ENCODE peak calls at places on chromosomes 5 and 9, in six cellular contexts. C, T, L, D, M and S are unnamed samples.

GRCh38 chr9:34139477-34140146 is 13.1 kb upstream of the DCAF12 start:
- DNase-seq in C (peak; percentile 72), M (peak; percentile 31), L (peak; percentile 92), T (no peak), D (peak; percentile 65), S (peak; percentile 60)

GRCh38 chr5:137142371-137143243 is 356.5 kb downstream of the SPOCK1 start:
- DNase-seq in T (peak; percentile 79), C (peak; percentile 68), M (no peak), L (peak; percentile 95), D (no peak), S (peak; percentile 67)

GRCh38 chr9:80197661-80198060 is 625.9 kb downstream of the TLE4 start:
- DNase-seq in D (no peak), C (no peak), T (no peak), L (peak; percentile 60), M (no peak), S (peak; percentile 33)

GRCh38 chr5:152632380-152632779 is 227.3 kb upstream of the NMUR2 start:
- DNase-seq in C (no peak), T (no peak), D (no peak), L (no peak), M (no peak), S (no peak)

GRCh38 chr5:179805529-179806249 is 977 bp downstream of the MGAT4B start:
- DNase-seq in C (peak; percentile 60), M (peak; percentile 76), L (peak; percentile 83), D (no peak), T (no peak), S (no peak)

GRCh38 chr9:27094640-27095039 is 14.4 kb upstream of the TEK start:
- DNase-seq in D (no peak), M (no peak), L (peak; percentile 73), C (no peak), T (no peak), S (no peak)

GRCh38 chr9:38087934-38088925 is 19.2 kb upstream of the SHB start:
- DNase-seq in L (peak; percentile 68), C (peak; percentile 79), T (no peak), M (peak; percentile 79), D (peak; percentile 77), S (no peak)

GRCh38 chr5:147485046-147485445 is 24.8 kb downstream of the DPYSL3 start:
- DNase-seq in D (no peak), T (no peak), M (no peak), C (no peak), L (peak; percentile 44), S (no peak)

GRCh38 chr5:36502608-36503007 is 103.8 kb upstream of the SLC1A3 start:
- DNase-seq in L (peak; percentile 97), T (peak; percentile 95), D (no peak), M (no peak), C (no peak), S (peak; percentile 90)

GRCh38 chr5:59361454-59361853 is 532.1 kb downstream of the PDE4D start:
- DNase-seq in C (no peak), D (no peak), M (no peak), T (no peak), L (no peak), S (no peak)

GRCh38 chr5:134070648-134070978 is 43.9 kb upstream of the TCF7 start:
- DNase-seq in L (no peak), M (no peak), C (no peak), D (no peak), T (peak; percentile 80), S (no peak)

GRCh38 chr9:17120203-17120602 is 14.6 kb upstream of the CNTLN start:
- DNase-seq in D (no peak), T (no peak), L (no peak), C (no peak), M (no peak), S (no peak)

GRCh38 chr5:169724303-169724702 is 87.2 kb downstream of the DOCK2 start:
- DNase-seq in D (no peak), C (no peak), L (no peak), M (no peak), T (no peak), S (no peak)

DNA sequence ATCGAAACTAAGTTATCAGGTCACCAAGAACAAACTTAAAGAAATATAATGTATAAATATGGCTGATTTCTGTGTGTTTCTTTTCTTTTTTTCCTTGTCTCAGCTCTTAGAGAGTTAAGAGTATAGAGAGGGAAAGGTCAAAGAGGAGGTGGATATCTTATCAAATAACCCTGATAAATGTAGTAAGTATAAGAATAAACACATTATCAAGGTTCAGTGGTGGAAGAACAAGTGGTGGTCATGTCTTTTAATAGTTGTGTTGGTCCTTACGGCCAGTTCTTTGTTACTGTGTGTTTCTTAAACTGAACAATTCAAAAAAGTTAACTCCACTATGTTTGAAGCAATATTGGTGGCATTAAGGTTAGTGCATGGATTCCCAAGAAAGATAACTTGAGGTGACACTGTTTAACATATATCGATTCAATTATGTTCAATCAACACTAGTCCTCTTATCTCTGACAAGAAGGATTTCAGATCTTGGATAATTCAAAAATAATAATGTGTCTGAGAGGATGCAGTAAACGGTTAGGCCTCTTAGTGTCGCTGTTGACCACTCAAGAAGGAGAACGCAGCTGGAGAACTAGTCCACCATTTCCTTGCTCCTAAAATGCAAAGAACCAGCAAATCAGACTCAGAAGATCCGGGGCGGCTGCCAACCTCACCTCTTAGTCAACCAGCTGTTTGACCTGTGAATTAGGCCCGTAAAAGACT is at the start of gene PCDHGA3:
- DNase-seq in M (peak; percentile 21), T (no peak), D (no peak), L (peak; percentile 77), C (peak; percentile 56), S (no peak)
- TF ChIP-seq CTCF in M (no peak), T (peak; percentile 52), D (no peak), L (peak; percentile 39), C (peak; percentile 36), S (no peak)

GRCh38 chr5:128060644-128061388 is 22.8 kb upstream of the SLC12A2 start:
- DNase-seq in M (no peak), T (no peak), L (no peak), C (no peak), D (no peak), S (no peak)
- TF ChIP-seq CTCF in M (no peak), T (no peak), L (no peak), C (no peak), D (no peak), S (no peak)

GRCh38 chr5:80125962-80126480 is 90.9 kb downstream of the THBS4 start:
- DNase-seq in T (no peak), D (no peak), L (peak; percentile 71), M (peak; percentile 82), C (no peak), S (no peak)
- TF ChIP-seq CTCF in T (no peak), D (no peak), L (peak; percentile 2), M (peak; percentile 11), C (no peak), S (peak; percentile 20)

DNA sequence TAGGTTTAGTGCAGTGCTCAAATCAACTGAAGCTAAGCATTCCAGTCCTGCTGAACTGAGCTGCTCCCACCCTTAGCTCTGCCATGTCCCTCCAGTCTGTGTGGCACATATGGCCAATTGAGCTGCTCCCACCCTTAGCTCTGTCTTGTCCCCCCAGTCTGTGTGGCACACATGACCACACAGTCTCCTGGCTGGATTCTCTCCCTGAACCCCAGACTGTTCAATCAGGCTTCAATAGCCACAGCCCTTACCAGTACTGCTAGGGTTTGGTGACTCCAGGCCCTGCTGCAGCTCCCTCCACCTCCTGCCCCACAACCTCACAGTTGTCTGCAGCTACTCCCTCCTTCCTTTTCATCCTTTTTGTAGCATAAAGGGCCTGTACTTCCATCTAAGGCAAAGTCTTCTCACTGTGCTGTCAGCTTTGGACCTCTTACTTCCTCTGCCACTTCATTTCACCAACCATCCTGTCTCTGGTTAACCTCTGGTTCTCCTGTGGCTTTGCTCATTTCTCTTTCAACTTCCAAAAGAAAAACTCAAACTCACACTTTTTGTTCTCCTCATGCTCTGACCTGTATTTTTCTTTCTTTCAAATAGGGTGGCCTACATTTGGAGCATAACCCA is 50.8 kb downstream of the ADAMTS12 start:
- DNase-seq in L (no peak), D (no peak), T (peak; percentile 23), M (peak; percentile 76), C (no peak), S (no peak)
- TF ChIP-seq CTCF in L (no peak), D (no peak), T (no peak), M (no peak), C (no peak), S (no peak)